ENCODE peak calls at places on chromosomes 7 and 10, in five cellular contexts. K, I, Y, P and E are unnamed samples. For H3K36me3, the result is how much of the 10 kb centered on the place peaks cover.

GRCh38 chr10:123306290-123306689 is 152.1 kb downstream of the BUB3 start:
- DNase-seq in K (no peak), I (no peak), Y (no peak), P (no peak), E (no peak)

GRCh38 chr10:73253226-73253557 is 748 bp upstream of the MRPS16 start:
- DNase-seq in K (no peak), I (no peak), Y (no peak), P (no peak), E (peak)

GRCh38 chr10:35219292-35219691 is 92.6 kb downstream of the CREM start:
- DNase-seq in K (no peak), I (no peak), Y (no peak), P (no peak), E (no peak)

GRCh38 chr10:13453896-13454295 is 74.9 kb downstream of the BEND7 start:
- DNase-seq in K (no peak), I (no peak), Y (no peak), P (peak), E (no peak)

GRCh38 chr10:125162181-125162906 is 2.0 kb upstream of the CTBP2 start:
- DNase-seq in K (no peak), I (no peak), Y (no peak), P (no peak), E (no peak)

GRCh38 chr7:101673951-101674350 is 44.9 kb upstream of the MYL10 start:
- DNase-seq in K (no peak), I (no peak), Y (no peak), P (no peak), E (no peak)

GRCh38 chr10:69501657-69502056 is 50.4 kb downstream of the TSPAN15 start:
- DNase-seq in K (no peak), I (no peak), Y (no peak), P (no peak), E (no peak)

GRCh38 chr7:96076350-96076707 is 245.6 kb downstream of the SLC25A13 start:
- DNase-seq in K (no peak), I (no peak), Y (no peak), P (no peak), E (no peak)

GRCh38 chr7:149716007-149716931 is 57.1 kb downstream of the ZNF467 start:
- DNase-seq in K (no peak), I (no peak), Y (no peak), P (no peak), E (no peak)

GRCh38 chr10:130301026-130301892 is 165.1 kb downstream of the GLRX3 start:
- DNase-seq in K (no peak), I (no peak), Y (no peak), P (no peak), E (no peak)

GRCh38 chr7:17320642-17321041 is 22.2 kb downstream of the AHR start:
- DNase-seq in K (no peak), I (no peak), Y (no peak), P (no peak), E (peak)

GRCh38 chr10:98030093-98030821 is at the start of gene CRTAC1:
- DNase-seq in K (no peak), I (peak), Y (peak), P (no peak), E (no peak)

GRCh38 chr7:44867073-44867990 is 18.0 kb downstream of the PURB start:
- DNase-seq in K (peak), I (no peak), Y (no peak), P (no peak), E (peak)

GRCh38 chr7:75644599-75644998 is 94.1 kb downstream of the HIP1 start:
- DNase-seq in K (no peak), I (no peak), Y (no peak), P (no peak), E (no peak)

GRCh38 chr7:142754681-142755575 is 5.7 kb downstream of the PRSS1 start:
- DNase-seq in K (no peak), I (no peak), Y (no peak), P (no peak), E (no peak)

DNA sequence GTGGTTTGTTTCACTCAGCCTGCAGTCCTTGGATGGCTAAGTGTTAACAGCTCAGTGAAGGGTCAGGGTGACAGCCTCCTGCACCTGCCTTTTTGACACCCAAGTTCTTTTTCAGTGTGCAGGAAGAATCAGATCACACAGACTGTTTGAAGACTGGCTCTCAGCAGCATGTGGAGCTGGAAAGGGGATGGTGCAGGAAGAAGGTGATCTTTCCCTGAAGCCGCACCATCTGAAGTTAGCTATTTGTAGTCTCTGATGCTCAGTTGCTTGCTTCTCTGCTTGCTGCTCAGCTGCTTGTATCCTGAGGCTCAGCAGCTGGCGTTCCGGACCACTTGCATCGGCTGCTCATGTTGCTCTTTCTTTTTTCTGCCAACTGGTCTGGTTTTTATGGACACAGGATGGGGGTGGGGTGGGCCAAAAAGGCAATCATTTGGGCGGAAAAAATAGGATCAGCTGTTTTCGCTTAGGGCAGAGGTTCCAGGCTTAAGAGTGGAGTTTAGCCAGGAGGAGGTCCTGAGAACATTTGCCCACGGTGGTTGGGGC is 15.9 kb upstream of the DNMBP start:
- DNase-seq in K (no peak), I (no peak), Y (no peak), P (no peak), E (no peak)
- H3K36me3 ChIP-seq in K (under half), I (under half), Y (under half), P (under half), E (under half)

DNA sequence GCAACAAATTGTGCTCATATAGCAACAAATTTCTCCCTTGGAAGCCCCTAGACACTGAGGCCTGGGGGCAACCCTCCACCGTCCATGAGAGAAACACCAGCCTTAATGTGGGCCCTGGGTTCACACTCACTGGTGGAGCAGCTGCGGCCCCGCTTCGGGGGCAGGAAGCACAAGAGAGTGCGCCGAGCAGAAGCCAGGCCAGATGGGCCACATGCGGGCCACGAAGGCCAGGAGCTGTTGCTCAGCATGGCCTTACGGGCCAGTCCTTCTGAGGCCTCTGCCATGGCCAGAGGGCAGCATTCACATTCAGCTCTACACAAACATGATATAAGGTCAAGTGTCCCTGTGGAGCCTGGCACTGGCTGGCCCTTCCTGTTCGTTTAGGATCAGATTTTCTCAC is 60.0 kb upstream of the VIPR2 start:
- DNase-seq in K (no peak), I (no peak), Y (no peak), P (no peak), E (no peak)
- TF ChIP-seq YY1 in K (no peak), I (no peak), Y (no peak), P (no peak), E (no peak)

DNA sequence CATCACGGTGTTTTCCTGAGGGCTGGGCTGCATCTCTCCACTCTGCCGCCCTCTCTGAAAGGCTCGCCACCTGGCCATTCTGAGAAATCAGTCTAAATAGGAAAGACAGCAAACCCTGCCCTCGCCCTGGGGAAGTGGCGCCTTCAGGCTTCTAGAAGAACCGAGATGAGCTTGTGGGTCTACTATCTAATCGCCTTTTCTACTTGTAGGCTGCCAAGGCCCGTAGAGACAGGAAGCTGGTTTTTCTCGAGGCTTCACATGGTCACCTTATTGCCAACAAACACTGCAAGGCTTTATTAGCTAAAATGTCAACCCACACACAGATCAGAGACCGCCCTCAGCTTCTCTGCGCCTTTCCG is 21.4 kb downstream of the LAT2 start:
- DNase-seq in K (no peak), I (no peak), Y (no peak), P (peak), E (no peak)
- H3K36me3 ChIP-seq in K (under half), I (half or more), Y (half or more), P (under half), E (under half)

GRCh38 chr10:21803374-21803773 is 200.2 kb downstream of the DNAJC1 start:
- DNase-seq in K (no peak), I (no peak), Y (no peak), P (no peak), E (no peak)

GRCh38 chr10:21811245-21811585 is 192.3 kb downstream of the DNAJC1 start:
- DNase-seq in K (no peak), I (no peak), Y (no peak), P (no peak), E (no peak)

GRCh38 chr10:21810582-21811244 is 192.8 kb downstream of the DNAJC1 start:
- DNase-seq in K (no peak), I (no peak), Y (no peak), P (no peak), E (no peak)

GRCh38 chr10:21808525-21808924 is 195.0 kb downstream of the DNAJC1 start:
- DNase-seq in K (no peak), I (no peak), Y (no peak), P (no peak), E (no peak)

GRCh38 chr10:21807162-21807561 is 196.4 kb downstream of the DNAJC1 start:
- DNase-seq in K (no peak), I (peak), Y (peak), P (no peak), E (no peak)
- TF ChIP-seq YY1 in K (no peak), I (no peak), Y (no peak), P (no peak), E (no peak)

DNA sequence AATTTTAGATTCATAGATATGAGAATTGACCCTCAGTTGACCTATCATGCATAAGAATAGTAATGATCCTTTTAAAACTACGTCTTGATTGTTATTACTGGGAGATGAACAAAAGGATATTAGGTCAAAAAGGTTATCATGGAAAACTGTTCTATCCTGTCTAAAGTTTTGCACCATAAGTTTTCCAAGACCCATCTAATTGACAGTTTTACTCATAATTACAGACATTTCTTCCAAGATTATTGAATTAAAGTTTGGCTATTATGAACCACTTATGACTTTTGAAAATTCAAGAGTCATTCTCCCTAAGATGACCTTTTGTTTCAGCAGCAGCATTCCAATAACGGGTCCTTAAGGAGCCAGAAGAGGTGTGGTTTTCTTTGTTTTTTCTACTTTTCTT is 144.3 kb downstream of the WNT2 start:
- DNase-seq in K (no peak), I (no peak), Y (no peak), P (no peak), E (no peak)
- H3K36me3 ChIP-seq in K (under half), I (under half), Y (under half), P (under half), E (under half)

DNA sequence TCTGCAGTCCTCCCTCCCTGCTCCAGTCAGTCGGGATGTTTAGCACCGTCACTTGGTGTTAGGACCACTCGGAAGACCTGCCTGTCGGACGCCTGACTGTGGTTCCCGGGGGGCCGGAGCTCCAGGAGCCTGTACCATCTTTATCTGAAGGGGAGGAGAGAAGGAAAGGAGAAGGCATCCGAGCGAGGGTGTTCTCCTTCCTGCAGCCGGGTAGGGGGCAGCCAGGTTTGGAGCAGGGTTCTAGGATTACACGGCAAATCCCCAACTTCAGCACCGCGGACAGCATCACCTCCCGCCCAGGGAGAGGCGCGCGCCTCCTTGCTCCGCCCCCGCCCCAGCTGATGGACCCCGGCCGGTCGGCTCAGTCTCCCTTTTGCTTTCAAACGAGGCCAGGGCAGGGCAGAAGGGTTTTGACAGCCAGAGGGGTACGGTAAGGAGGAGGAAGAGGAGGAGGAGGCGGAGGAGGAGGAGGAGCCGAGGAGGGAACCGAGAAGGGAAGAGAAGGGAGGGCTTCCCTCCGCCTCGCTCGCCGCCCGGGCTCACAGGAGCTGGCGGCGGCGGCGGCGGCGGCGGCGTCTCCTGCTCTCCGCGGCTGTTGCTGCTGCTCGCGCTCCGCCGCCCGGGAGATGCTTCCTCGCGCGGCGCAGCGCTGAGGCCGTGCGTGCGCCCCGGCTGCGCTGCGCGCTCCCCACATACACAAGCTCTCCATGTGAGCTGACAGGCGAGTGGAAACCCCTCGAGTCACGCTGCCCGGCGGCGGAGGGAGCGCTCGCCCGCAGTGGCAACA is 743 bp upstream of the CNTNAP2 start:
- DNase-seq in K (no peak), I (peak), Y (peak), P (no peak), E (no peak)
- TF ChIP-seq YY1 in K (no peak), I (no peak), Y (peak), P (no peak), E (no peak)

DNA sequence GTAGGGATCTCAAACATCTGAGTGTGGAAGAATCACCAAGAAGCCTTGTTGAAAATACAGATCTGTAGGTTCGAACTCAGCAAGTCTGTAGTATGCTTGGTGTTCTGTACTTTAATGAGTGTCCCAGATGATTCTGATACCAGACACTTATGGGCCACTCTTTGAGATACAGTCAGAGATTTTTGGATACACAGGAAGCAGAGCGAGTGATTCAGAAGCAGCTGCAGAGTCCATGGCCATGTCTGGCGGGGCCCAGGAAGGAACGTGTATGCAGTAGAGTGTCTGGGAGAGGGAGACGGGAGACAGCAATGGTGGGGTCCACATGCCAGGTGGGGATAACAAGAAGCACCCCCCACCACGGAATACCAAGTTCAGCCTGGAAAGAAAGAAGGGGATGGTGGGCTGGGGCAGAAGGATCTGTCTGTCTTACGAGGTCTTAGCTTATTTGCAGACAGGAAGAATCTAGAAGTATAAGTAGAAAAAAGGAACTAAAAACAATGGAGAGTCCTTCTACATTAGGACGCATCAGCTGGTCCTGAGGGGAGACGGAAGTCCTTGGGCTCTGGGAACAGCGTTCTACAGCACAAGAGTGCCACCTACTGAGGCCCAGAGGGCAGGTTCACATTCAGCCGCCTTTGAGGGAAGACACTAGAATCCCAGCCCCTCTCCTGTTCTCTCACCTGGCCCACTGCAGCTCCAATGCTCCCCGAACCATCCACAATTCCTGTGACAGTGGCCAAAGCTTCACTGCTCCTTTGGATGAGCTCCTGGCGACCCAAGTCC is 55.4 kb downstream of the SLC37A3 start:
- DNase-seq in K (peak), I (peak), Y (no peak), P (no peak), E (peak)
- H3K36me3 ChIP-seq in K (under half), I (half or more), Y (under half), P (under half), E (under half)

GRCh38 chr10:17075510-17075909 is 54.1 kb downstream of the CUBN start:
- DNase-seq in K (no peak), I (no peak), Y (no peak), P (no peak), E (peak)
- TF ChIP-seq YY1 in K (no peak), I (no peak), Y (no peak), P (no peak), E (no peak)